ENCODE peak calls at places on chromosomes 7 and 10, in ten cellular contexts. R is A549, C is ascending aorta, G is mucosa of descending colon, F is psoas muscle, X is HFF-Myc, N is mesothelial cell of epicardium, I is MCF 10A, Q is spleen, B is fibroblast of the aortic adventitia. K is an unnamed sample.

GRCh38 chr7:47759056-47759706 is 177.3 kb upstream of the TNS3 start:
- DNase-seq in R (peak; percentile 60), C (no peak), G (no peak), F (no peak), X (no peak), N (no peak), I (peak; percentile 48), Q (no peak), B (peak; percentile 23), K (no peak)

GRCh38 chr7:17134786-17135185 is 163.7 kb upstream of the AHR start:
- DNase-seq in R (no peak), C (no peak), G (no peak), F (no peak), X (no peak), N (no peak), I (no peak), Q (no peak), B (no peak), K (no peak)

GRCh38 chr7:37311282-37311868 is 137.3 kb downstream of the ELMO1 start:
- DNase-seq in R (peak; percentile 18), C (no peak), G (peak; percentile 28), F (peak; percentile 35), X (no peak), N (no peak), I (peak; percentile 22), Q (peak; percentile 81), B (no peak), K (no peak)

GRCh38 chr10:131841131-131841661 is 59.6 kb upstream of the PPP2R2D start:
- DNase-seq in R (no peak), C (no peak), G (no peak), F (no peak), X (no peak), N (no peak), I (no peak), Q (peak; percentile 59), B (no peak), K (no peak)

GRCh38 chr7:44965937-44966730 is 12.7 kb downstream of the MYO1G start:
- DNase-seq in R (no peak), C (no peak), G (peak; percentile 1), F (no peak), X (no peak), N (no peak), I (no peak), Q (peak; percentile 58), B (no peak), K (no peak)

GRCh38 chr7:78794101-78794500 is 659.4 kb downstream of the MAGI2 start:
- DNase-seq in R (no peak), C (no peak), G (no peak), F (no peak), X (no peak), N (no peak), I (no peak), Q (no peak), B (no peak), K (no peak)

GRCh38 chr10:60197206-60197605 is 192.5 kb downstream of the ANK3 start:
- DNase-seq in R (no peak), C (no peak), G (no peak), F (no peak), X (no peak), N (no peak), I (no peak), Q (no peak), B (no peak), K (no peak)

GRCh38 chr7:153682628-153683027 is 369.6 kb upstream of the DPP6 start:
- DNase-seq in R (no peak), C (no peak), G (no peak), F (no peak), X (no peak), N (no peak), I (no peak), Q (no peak), B (no peak), K (no peak)

GRCh38 chr10:5611899-5612680 is 54.3 kb downstream of the ASB13 start:
- DNase-seq in R (no peak), C (no peak), G (no peak), F (no peak), X (no peak), N (no peak), I (peak; percentile 77), Q (no peak), B (no peak), K (no peak)

GRCh38 chr10:127824826-127825225 is 67.9 kb downstream of the CLRN3 start:
- DNase-seq in R (no peak), C (no peak), G (no peak), F (no peak), X (no peak), N (no peak), I (no peak), Q (no peak), B (no peak), K (no peak)

GRCh38 chr10:5619366-5620211 is 46.8 kb downstream of the ASB13 start:
- DNase-seq in R (no peak), C (no peak), G (peak; percentile 27), F (no peak), X (no peak), N (no peak), I (no peak), Q (peak; percentile 57), B (peak; percentile 75), K (no peak)

GRCh38 chr10:78779339-78779955 is 289.3 kb upstream of the ZMIZ1 start:
- DNase-seq in R (peak; percentile 17), C (no peak), G (no peak), F (no peak), X (no peak), N (no peak), I (peak; percentile 24), Q (peak; percentile 23), B (no peak), K (no peak)

GRCh38 chr10:102605712-102606111 is 38.6 kb upstream of the TRIM8 start:
- DNase-seq in R (no peak), C (no peak), G (no peak), F (no peak), X (no peak), N (no peak), I (peak; percentile 27), Q (no peak), B (no peak), K (no peak)

GRCh38 chr7:153529100-153529499 is 523.1 kb upstream of the DPP6 start:
- DNase-seq in R (no peak), C (no peak), G (no peak), F (no peak), X (no peak), N (no peak), I (no peak), Q (no peak), B (no peak), K (no peak)

GRCh38 chr7:41029072-41029492 is 673.8 kb downstream of the INHBA start:
- DNase-seq in R (peak; percentile 62), C (no peak), G (no peak), F (no peak), X (peak; percentile 84), N (no peak), I (peak; percentile 87), Q (no peak), B (peak; percentile 88), K (no peak)

GRCh38 chr7:4282434-4283223 is 399.5 kb upstream of the FOXK1 start:
- DNase-seq in R (peak; percentile 84), C (no peak), G (no peak), F (no peak), X (no peak), N (no peak), I (peak; percentile 95), Q (peak; percentile 30), B (no peak), K (no peak)

GRCh38 chr7:101059620-101059942 is 25.7 kb upstream of the TRIM56 start:
- DNase-seq in R (no peak), C (no peak), G (no peak), F (no peak), X (no peak), N (no peak), I (no peak), Q (peak; percentile 12), B (no peak), K (no peak)
- TF ChIP-seq CTCF in R (no peak), C (no peak), G (no peak), F (no peak), X (no peak), N (peak; percentile 45), I (no peak), Q (no peak), B (no peak), K (no peak)

GRCh38 chr7:35646289-35647033 is 48.5 kb downstream of the HERPUD2 start:
- DNase-seq in R (no peak), C (no peak), G (no peak), F (no peak), X (no peak), N (no peak), I (no peak), Q (no peak), B (no peak), K (no peak)
- TF ChIP-seq CTCF in R (no peak), C (no peak), G (no peak), F (no peak), X (no peak), N (no peak), I (no peak), Q (no peak), B (no peak), K (no peak)

GRCh38 chr10:105691811-105692210 is 1050.7 kb downstream of the SORCS3 start:
- DNase-seq in R (peak; percentile 13), C (no peak), G (no peak), F (no peak), X (no peak), N (no peak), I (peak; percentile 56), Q (no peak), B (peak; percentile 35), K (no peak)
- TF ChIP-seq CTCF in R (no peak), C (no peak), G (no peak), F (no peak), X (no peak), N (no peak), I (peak; percentile 38), Q (no peak), B (peak; percentile 14), K (no peak)

GRCh38 chr10:10994360-10994759 is 23.3 kb upstream of the CELF2 start:
- DNase-seq in R (no peak), C (no peak), G (no peak), F (no peak), X (no peak), N (no peak), I (no peak), Q (no peak), B (no peak), K (no peak)
- TF ChIP-seq CTCF in R (no peak), C (no peak), G (no peak), F (no peak), X (no peak), N (no peak), I (no peak), Q (no peak), B (no peak), K (no peak)

GRCh38 chr7:158442260-158442659 is 145.4 kb downstream of the PTPRN2 start:
- DNase-seq in R (peak; percentile 43), C (no peak), G (no peak), F (no peak), X (no peak), N (no peak), I (peak; percentile 27), Q (no peak), B (no peak), K (no peak)
- TF ChIP-seq CTCF in R (no peak), C (no peak), G (no peak), F (no peak), X (no peak), N (peak; percentile 29), I (peak; percentile 27), Q (no peak), B (no peak), K (no peak)

K was measured in lung.